ENCODE peak calls at places on chromosomes 6 and 20, in four cellular contexts. Q is NT2/D1, N is thoracic aorta, X is BE2C. R is an unnamed sample. For H3K9me3, the result is how much of the 10 kb centered on the place peaks cover.

GRCh38 chr6:100876251-100876650 is 4.9 kb downstream of the ASCC3 start:
- DNase-seq in Q (no peak), N (no peak), X (no peak), R (no peak)

GRCh38 chr6:121235386-121235785 is 98.9 kb downstream of the TBC1D32 start:
- DNase-seq in Q (no peak), N (no peak), X (no peak), R (no peak)

GRCh38 chr6:37705239-37706051 is 7.8 kb upstream of the MDGA1 start:
- DNase-seq in N (peak), X (peak), Q (peak), R (no peak)

GRCh38 chr20:31870703-31871601 is 518 bp downstream of the TTLL9 start:
- DNase-seq in Q (no peak), N (no peak), X (no peak), R (no peak)

GRCh38 chr6:2021713-2022125 is 223.7 kb downstream of the GMDS start:
- DNase-seq in N (no peak), X (peak), Q (no peak), R (no peak)

GRCh38 chr6:15288856-15289255 is 43.0 kb downstream of the JARID2 start:
- DNase-seq in N (no peak), X (no peak), Q (no peak), R (no peak)

GRCh38 chr6:35669441-35669776 is 19.3 kb downstream of the FKBP5 start:
- DNase-seq in X (no peak), Q (no peak), N (no peak), R (no peak)

GRCh38 chr6:113672691-113673149 is 184.4 kb upstream of the MARCKS start:
- DNase-seq in Q (no peak), X (peak), N (no peak), R (no peak)

GRCh38 chr6:13794184-13794583 is 20.2 kb downstream of the MCUR1 start:
- DNase-seq in Q (no peak), N (no peak), X (peak), R (no peak)

GRCh38 chr6:130624046-130624445 is 203.2 kb upstream of the SMLR1 start:
- DNase-seq in Q (no peak), N (no peak), X (no peak), R (no peak)

GRCh38 chr6:110476046-110476849 is at the start of gene SLC22A16:
- DNase-seq in Q (no peak), X (no peak), N (no peak), R (no peak)

GRCh38 chr6:71887006-71887743 is 825 bp downstream of the RIMS1 start:
- DNase-seq in X (no peak), Q (no peak), N (no peak), R (no peak)

GRCh38 chr6:104941694-104942177 is 15.2 kb upstream of the LIN28B start:
- DNase-seq in X (no peak), N (no peak), Q (no peak), R (no peak)

GRCh38 chr6:145756170-145756662 is 20.9 kb upstream of the EPM2A start:
- DNase-seq in Q (no peak), N (no peak), X (peak), R (peak)

GRCh38 chr6:85452441-85452881 is 2.6 kb downstream of the NT5E start:
- DNase-seq in N (no peak), X (no peak), Q (no peak), R (no peak)

GRCh38 chr20:60993647-60994046 is 258.4 kb upstream of the CDH4 start:
- DNase-seq in Q (peak), N (no peak), X (no peak), R (no peak)

GRCh38 chr20:46206025-46206424 is 87.9 kb downstream of the CD40 start:
- DNase-seq in N (no peak), X (no peak), Q (no peak), R (no peak)

GRCh38 chr20:37381621-37382538 is 35.9 kb downstream of the SRC start:
- DNase-seq in Q (no peak), X (no peak), N (no peak), R (no peak)

GRCh38 chr6:40542175-40542764 is 44.9 kb downstream of the LRFN2 start:
- DNase-seq in X (no peak), Q (no peak), N (no peak), R (no peak)

GRCh38 chr6:155832596-155832995 is 377.0 kb upstream of the NOX3 start:
- DNase-seq in N (no peak), Q (no peak), X (no peak), R (no peak)

GRCh38 chr6:85637579-85637978 is 5.1 kb downstream of the SYNCRIP start:
- DNase-seq in X (no peak), Q (no peak), N (no peak), R (no peak)

GRCh38 chr20:60062431-60063336 is 104.5 kb downstream of the CDH26 start:
- DNase-seq in N (no peak), Q (no peak), X (peak), R (no peak)

GRCh38 chr6:146598785-146599405 is at the start of gene ADGB:
- DNase-seq in X (peak), Q (peak), N (no peak), R (no peak)

GRCh38 chr6:105974981-105975380 is 111.2 kb upstream of the PRDM1 start:
- DNase-seq in N (no peak), X (no peak), Q (no peak), R (no peak)

GRCh38 chr6:116982401-116982800 is 105.4 kb downstream of the RFX6 start:
- DNase-seq in N (no peak), X (no peak), Q (no peak), R (no peak)

GRCh38 chr6:108947114-108947854 is 99.1 kb downstream of the ARMC2 start:
- DNase-seq in X (peak), N (no peak), Q (no peak), R (no peak)

GRCh38 chr6:53086302-53086701 is 21.1 kb downstream of the FBXO9 start:
- DNase-seq in X (no peak), N (no peak), Q (no peak), R (no peak)

GRCh38 chr6:22828179-22829062 is 259.1 kb downstream of the HDGFL1 start:
- DNase-seq in Q (no peak), X (peak), N (peak), R (peak)

GRCh38 chr6:22830463-22830862 is 261.1 kb downstream of the HDGFL1 start:
- DNase-seq in N (no peak), X (no peak), Q (no peak), R (no peak)

GRCh38 chr6:22827760-22828159 is 258.4 kb downstream of the HDGFL1 start:
- DNase-seq in N (no peak), Q (no peak), X (no peak), R (no peak)

GRCh38 chr6:22826961-22827360 is 257.6 kb downstream of the HDGFL1 start:
- DNase-seq in X (no peak), N (no peak), Q (no peak), R (no peak)

DNA sequence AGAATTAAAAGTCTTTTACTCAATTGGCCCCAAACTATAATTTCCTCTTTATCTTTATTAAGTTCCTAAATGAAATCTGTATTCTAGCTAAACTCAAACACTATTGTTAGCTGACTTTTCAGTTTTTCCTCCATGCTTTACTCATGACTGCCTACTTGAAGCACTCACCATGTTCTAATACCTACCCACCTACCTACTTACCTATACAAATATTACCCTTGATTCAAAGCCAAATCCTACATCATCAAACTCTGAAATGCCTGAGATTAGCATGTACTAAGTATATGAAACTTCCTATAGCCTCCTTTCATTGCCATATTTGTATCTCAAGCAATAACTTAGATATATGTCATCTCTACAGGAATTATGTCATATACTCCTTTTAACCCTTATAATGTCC is 259.7 kb downstream of the HDGFL1 start:
- DNase-seq in Q (no peak), N (no peak), X (no peak), R (no peak)
- H3K9me3 ChIP-seq in Q (under half), N (under half), X (under half), R (under half)

DNA sequence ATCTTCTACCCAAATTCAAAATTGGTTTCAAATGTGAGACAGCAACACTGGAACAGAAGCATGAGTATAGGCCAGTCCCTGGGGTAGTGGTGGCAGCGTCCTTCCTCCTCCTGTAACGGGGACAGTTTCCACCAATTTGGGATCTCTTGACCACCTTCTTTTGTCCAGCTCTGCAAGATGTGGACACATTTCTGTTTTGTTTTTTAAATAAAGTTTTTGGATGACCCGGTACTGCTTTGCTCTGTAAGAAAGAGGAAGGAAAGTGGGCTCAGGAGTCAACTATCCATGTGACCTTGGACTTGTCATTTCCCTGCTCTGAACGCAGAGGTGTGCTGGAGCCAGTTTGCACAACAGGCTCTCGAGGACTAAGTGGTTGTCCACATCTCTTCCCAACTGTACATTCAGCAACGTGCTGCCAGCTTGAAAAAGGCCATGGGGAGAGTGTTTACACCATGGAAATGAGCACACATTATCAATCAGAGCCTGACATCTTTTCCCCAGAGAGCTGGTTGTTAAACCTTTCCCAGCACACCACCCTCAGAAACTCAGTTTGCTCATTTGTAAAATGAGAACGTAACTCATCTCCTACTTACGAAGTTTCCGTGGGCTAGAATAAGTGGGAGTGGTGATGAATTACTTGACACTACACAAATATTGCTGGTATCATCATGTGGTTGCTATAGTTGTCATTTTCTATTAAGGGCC is 66.5 kb downstream of the ADTRP start:
- DNase-seq in N (no peak), X (no peak), Q (no peak), R (no peak)
- H3K4me3 ChIP-seq in N (no peak), X (no peak), Q (no peak), R (no peak)

GRCh38 chr6:137208279-137208678 is 10.9 kb downstream of the IFNGR1 start:
- DNase-seq in N (no peak), X (no peak), Q (no peak), R (no peak)

GRCh38 chr6:137213331-137213740 is 5.8 kb downstream of the IFNGR1 start:
- DNase-seq in X (no peak), N (no peak), Q (no peak), R (no peak)

GRCh38 chr6:137211910-137212309 is 7.3 kb downstream of the IFNGR1 start:
- DNase-seq in N (no peak), Q (no peak), X (no peak), R (no peak)

GRCh38 chr6:137213813-137214212 is 5.4 kb downstream of the IFNGR1 start:
- DNase-seq in X (no peak), Q (no peak), N (no peak), R (no peak)

GRCh38 chr6:137210903-137211302 is 8.3 kb downstream of the IFNGR1 start:
- DNase-seq in X (no peak), Q (no peak), N (no peak), R (no peak)
- H3K9me3 ChIP-seq in X (under half), Q (under half), N (under half), R (under half)

GRCh38 chr6:149845549-149845948 is 18.6 kb downstream of the LRP11 start:
- DNase-seq in X (no peak), N (no peak), Q (no peak), R (no peak)

GRCh38 chr6:149842331-149842730 is 21.8 kb downstream of the LRP11 start:
- DNase-seq in Q (no peak), X (no peak), N (no peak), R (no peak)

GRCh38 chr6:149844480-149844879 is 19.7 kb downstream of the LRP11 start:
- DNase-seq in N (no peak), Q (no peak), X (no peak), R (no peak)

GRCh38 chr6:149840345-149841075 is 23.6 kb downstream of the LRP11 start:
- DNase-seq in N (no peak), X (peak), Q (no peak), R (no peak)

DNA sequence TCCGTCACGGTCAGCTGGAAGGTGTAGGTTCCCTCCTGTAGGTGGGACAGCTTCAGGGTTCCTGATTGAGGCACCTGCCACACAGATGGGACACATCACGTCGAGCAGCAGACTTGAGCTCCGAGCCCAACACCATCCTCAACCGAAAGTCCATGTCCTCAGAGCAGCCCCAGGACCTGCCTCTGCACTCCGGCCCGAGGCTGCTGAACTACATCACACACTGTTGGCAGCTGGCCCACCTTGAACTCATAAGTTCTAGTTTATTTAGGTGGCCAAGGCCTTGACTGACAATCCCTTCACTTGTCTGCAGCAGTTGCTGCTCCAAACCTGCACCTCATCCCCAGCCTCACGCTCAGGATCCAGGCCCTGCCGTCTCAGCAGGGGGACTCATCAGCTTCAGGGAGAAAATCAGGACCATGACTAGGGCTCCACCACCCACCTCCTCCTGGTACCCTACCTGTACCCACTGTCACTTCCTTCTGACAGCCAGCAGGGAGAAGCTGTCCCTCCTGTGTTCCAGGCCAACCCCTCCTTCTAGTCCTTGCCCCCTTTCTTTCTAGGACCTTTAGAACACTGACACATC is 21.0 kb downstream of the LRP11 start:
- DNase-seq in Q (no peak), N (no peak), X (no peak), R (no peak)
- H3K4me3 ChIP-seq in Q (no peak), N (no peak), X (no peak), R (no peak)

GRCh38 chr6:168724033-168724432 is 283.0 kb downstream of the SMOC2 start:
- DNase-seq in Q (no peak), X (no peak), N (no peak), R (no peak)

GRCh38 chr6:168722397-168722796 is 281.4 kb downstream of the SMOC2 start:
- DNase-seq in X (no peak), Q (no peak), N (no peak), R (no peak)

GRCh38 chr6:168718821-168719475 is 278.0 kb downstream of the SMOC2 start:
- DNase-seq in N (no peak), X (no peak), Q (no peak), R (no peak)

GRCh38 chr6:168719901-168720300 is 278.9 kb downstream of the SMOC2 start:
- DNase-seq in N (no peak), X (no peak), Q (no peak), R (no peak)

DNA sequence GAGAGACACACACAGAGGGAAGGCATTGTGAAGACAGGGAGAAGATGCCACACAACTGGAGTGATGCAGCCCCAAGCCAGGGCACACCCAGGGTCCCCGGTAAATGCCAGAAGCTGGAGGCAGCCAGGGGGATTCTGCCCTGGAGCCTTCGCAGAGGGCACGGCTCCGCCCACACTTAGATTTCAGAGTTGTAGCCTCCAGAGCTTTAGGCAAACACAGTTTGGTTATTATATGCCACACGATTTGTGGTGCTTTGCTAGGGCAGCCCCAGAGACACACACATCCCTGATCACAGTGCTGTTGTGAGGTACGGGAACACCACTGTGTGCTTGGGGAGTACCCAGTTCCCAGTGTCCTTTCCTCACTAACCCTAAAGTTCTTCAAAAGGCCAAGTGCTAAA is 280.6 kb downstream of the SMOC2 start:
- DNase-seq in N (no peak), Q (no peak), X (no peak), R (no peak)
- H3K9me3 ChIP-seq in N (under half), Q (half or more), X (under half), R (under half)

DNA sequence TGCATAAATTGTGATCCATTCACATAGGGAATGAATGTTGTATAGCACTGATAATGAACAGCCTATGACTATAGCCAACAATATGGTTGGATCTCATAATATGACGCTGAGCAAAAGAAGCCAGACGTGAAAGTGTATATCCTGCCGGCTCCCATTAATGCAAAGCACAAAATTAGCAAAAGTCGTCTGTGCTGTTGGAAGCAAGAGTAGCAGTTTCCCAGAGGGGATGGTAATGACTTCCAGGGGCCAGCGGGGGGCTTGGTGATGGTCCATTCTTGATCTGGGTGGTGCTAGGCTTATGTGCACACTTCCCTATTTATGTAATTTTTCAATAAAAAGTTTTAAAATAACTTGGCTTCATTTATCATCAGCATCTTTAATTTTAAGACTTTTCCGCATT is 1.0 kb upstream of the TAGAP start:
- DNase-seq in X (no peak), Q (no peak), N (no peak), R (no peak)
- H3K4me3 ChIP-seq in X (no peak), Q (no peak), N (no peak), R (no peak)

GRCh38 chr20:4720977-4721349 is 746 bp upstream of the PRND start:
- DNase-seq in N (no peak), Q (no peak), X (no peak), R (no peak)
- H3K9me3 ChIP-seq in N (under half), Q (under half), X (under half), R (under half)

GRCh38 chr6:26045046-26045938 is 41.9 kb upstream of the HFE start:
- DNase-seq in X (peak), N (peak), Q (peak), R (no peak)
- H3K4me3 ChIP-seq in X (peak), N (peak), Q (peak), R (no peak)

R was measured in SK-N-MC.